ENCODE peak calls at places on chromosomes 16 and 17, in nine cellular contexts. One of them, this sample, is unnamed.
A peak's percentile ranks its signal among the peaks of the same experiment; 100 is the strongest.

GRCh38 chr17:17536702-17537101 is 40.5 kb upstream of the RASD1 start:
- DNase-seq in AG10803: no peak
- DNase-seq in activated naive CD8-positive, alpha-beta T cell treated with anti-CD3 and anti-CD28 coated beads, Interleukin-2, amount 50 U/mL, for 24 hours: no peak
- DNase-seq in AG09309: no peak
- DNase-seq in GM12865: no peak
- DNase-seq in fibroblast of mammary gland: no peak
- DNase-seq in fibroblast of pulmonary artery: no peak
- DNase-seq in NB4: no peak
- DNase-seq in cardiac fibroblast: no peak
- DNase-seq in this sample: no peak

GRCh38 chr16:1613240-1613639 is 1.1 kb downstream of the CRAMP1 start:
- DNase-seq in AG10803: no peak
- DNase-seq in activated naive CD8-positive, alpha-beta T cell treated with anti-CD3 and anti-CD28 coated beads, Interleukin-2, amount 50 U/mL, for 24 hours: peak; percentile 12
- DNase-seq in AG09309: no peak
- DNase-seq in GM12865: no peak
- DNase-seq in fibroblast of mammary gland: no peak
- DNase-seq in fibroblast of pulmonary artery: no peak
- DNase-seq in NB4: peak; percentile 40
- DNase-seq in cardiac fibroblast: peak; percentile 7
- DNase-seq in this sample: no peak

GRCh38 chr17:45956090-45956489 is 43.0 kb upstream of the STH start:
- DNase-seq in AG10803: no peak
- DNase-seq in activated naive CD8-positive, alpha-beta T cell treated with anti-CD3 and anti-CD28 coated beads, Interleukin-2, amount 50 U/mL, for 24 hours: no peak
- DNase-seq in AG09309: no peak
- DNase-seq in GM12865: no peak
- DNase-seq in fibroblast of mammary gland: no peak
- DNase-seq in fibroblast of pulmonary artery: no peak
- DNase-seq in NB4: no peak
- DNase-seq in cardiac fibroblast: no peak
- DNase-seq in this sample: no peak

GRCh38 chr17:1029912-1030656 is 33.2 kb downstream of the TIMM22 start:
- DNase-seq in AG10803: no peak
- DNase-seq in activated naive CD8-positive, alpha-beta T cell treated with anti-CD3 and anti-CD28 coated beads, Interleukin-2, amount 50 U/mL, for 24 hours: no peak
- DNase-seq in AG09309: no peak
- DNase-seq in GM12865: no peak
- DNase-seq in fibroblast of mammary gland: no peak
- DNase-seq in fibroblast of pulmonary artery: no peak
- DNase-seq in NB4: no peak
- DNase-seq in cardiac fibroblast: no peak
- DNase-seq in this sample: no peak

GRCh38 chr16:351804-352520 is 561 bp downstream of the AXIN1 start:
- DNase-seq in AG10803: no peak
- DNase-seq in activated naive CD8-positive, alpha-beta T cell treated with anti-CD3 and anti-CD28 coated beads, Interleukin-2, amount 50 U/mL, for 24 hours: no peak
- DNase-seq in AG09309: no peak
- DNase-seq in GM12865: peak; percentile 34
- DNase-seq in fibroblast of mammary gland: no peak
- DNase-seq in fibroblast of pulmonary artery: no peak
- DNase-seq in NB4: no peak
- DNase-seq in cardiac fibroblast: no peak
- DNase-seq in this sample: no peak

GRCh38 chr17:64638552-64639198 is 23.4 kb downstream of the SMURF2 start:
- DNase-seq in AG10803: peak; percentile 86
- DNase-seq in activated naive CD8-positive, alpha-beta T cell treated with anti-CD3 and anti-CD28 coated beads, Interleukin-2, amount 50 U/mL, for 24 hours: no peak
- DNase-seq in AG09309: no peak
- DNase-seq in GM12865: no peak
- DNase-seq in fibroblast of mammary gland: peak; percentile 32
- DNase-seq in fibroblast of pulmonary artery: peak; percentile 38
- DNase-seq in NB4: peak; percentile 37
- DNase-seq in cardiac fibroblast: peak; percentile 60
- DNase-seq in this sample: peak; percentile 25

GRCh38 chr17:80512233-80512632 is 32.4 kb upstream of the RPTOR start:
- DNase-seq in AG10803: peak; percentile 57
- DNase-seq in activated naive CD8-positive, alpha-beta T cell treated with anti-CD3 and anti-CD28 coated beads, Interleukin-2, amount 50 U/mL, for 24 hours: no peak
- DNase-seq in AG09309: no peak
- DNase-seq in GM12865: no peak
- DNase-seq in fibroblast of mammary gland: peak; percentile 65
- DNase-seq in fibroblast of pulmonary artery: no peak
- DNase-seq in NB4: no peak
- DNase-seq in cardiac fibroblast: peak; percentile 81
- DNase-seq in this sample: no peak

GRCh38 chr17:69719474-69720048 is 305.1 kb downstream of the MAP2K6 start:
- DNase-seq in AG10803: no peak
- DNase-seq in activated naive CD8-positive, alpha-beta T cell treated with anti-CD3 and anti-CD28 coated beads, Interleukin-2, amount 50 U/mL, for 24 hours: no peak
- DNase-seq in AG09309: no peak
- DNase-seq in GM12865: no peak
- DNase-seq in fibroblast of mammary gland: no peak
- DNase-seq in fibroblast of pulmonary artery: no peak
- DNase-seq in NB4: no peak
- DNase-seq in cardiac fibroblast: no peak
- DNase-seq in this sample: no peak

GRCh38 chr17:7204335-7204734 is 15.3 kb downstream of the DLG4 start:
- DNase-seq in AG10803: no peak
- DNase-seq in activated naive CD8-positive, alpha-beta T cell treated with anti-CD3 and anti-CD28 coated beads, Interleukin-2, amount 50 U/mL, for 24 hours: no peak
- DNase-seq in AG09309: no peak
- DNase-seq in GM12865: no peak
- DNase-seq in fibroblast of mammary gland: no peak
- DNase-seq in fibroblast of pulmonary artery: no peak
- DNase-seq in NB4: no peak
- DNase-seq in cardiac fibroblast: no peak
- DNase-seq in this sample: no peak

GRCh38 chr17:82677353-82677925 is 21.1 kb downstream of the RAB40B start:
- DNase-seq in AG10803: no peak
- DNase-seq in activated naive CD8-positive, alpha-beta T cell treated with anti-CD3 and anti-CD28 coated beads, Interleukin-2, amount 50 U/mL, for 24 hours: no peak
- DNase-seq in AG09309: no peak
- DNase-seq in GM12865: no peak
- DNase-seq in fibroblast of mammary gland: no peak
- DNase-seq in fibroblast of pulmonary artery: no peak
- DNase-seq in NB4: no peak
- DNase-seq in cardiac fibroblast: no peak
- DNase-seq in this sample: no peak

GRCh38 chr17:8253801-8254200 is 4.7 kb downstream of the PFAS start:
- DNase-seq in AG10803: no peak
- DNase-seq in activated naive CD8-positive, alpha-beta T cell treated with anti-CD3 and anti-CD28 coated beads, Interleukin-2, amount 50 U/mL, for 24 hours: no peak
- DNase-seq in AG09309: no peak
- DNase-seq in GM12865: peak; percentile 14
- DNase-seq in fibroblast of mammary gland: peak; percentile 16
- DNase-seq in fibroblast of pulmonary artery: peak; percentile 36
- DNase-seq in NB4: no peak
- DNase-seq in cardiac fibroblast: peak; percentile 37
- DNase-seq in this sample: no peak

GRCh38 chr17:35423761-35424160 is 8.5 kb downstream of the SLFN12 start:
- DNase-seq in AG10803: no peak
- DNase-seq in activated naive CD8-positive, alpha-beta T cell treated with anti-CD3 and anti-CD28 coated beads, Interleukin-2, amount 50 U/mL, for 24 hours: no peak
- DNase-seq in AG09309: no peak
- DNase-seq in GM12865: no peak
- DNase-seq in fibroblast of mammary gland: peak; percentile 17
- DNase-seq in fibroblast of pulmonary artery: peak; percentile 20
- DNase-seq in NB4: no peak
- DNase-seq in cardiac fibroblast: peak; percentile 31
- DNase-seq in this sample: no peak

GRCh38 chr17:29931253-29931932 is 1.4 kb upstream of the SSH2 start:
- DNase-seq in AG10803: peak; percentile 78
- DNase-seq in activated naive CD8-positive, alpha-beta T cell treated with anti-CD3 and anti-CD28 coated beads, Interleukin-2, amount 50 U/mL, for 24 hours: peak; percentile 54
- DNase-seq in AG09309: peak; percentile 25
- DNase-seq in GM12865: peak; percentile 94
- DNase-seq in fibroblast of mammary gland: peak; percentile 80
- DNase-seq in fibroblast of pulmonary artery: peak; percentile 84
- DNase-seq in NB4: peak; percentile 99
- DNase-seq in cardiac fibroblast: peak; percentile 84
- DNase-seq in this sample: peak; percentile 99